ENCODE peak calls at places on chromosomes 4 and X, in five cellular contexts. A is HCT116, X is fibroblast of lung, T is colonic mucosa, H is neural progenitor cell. Q is an unnamed sample.

GRCh38 chr4:186724048-186724860 is 598 bp upstream of the FAT1 start:
- DNase-seq in A (no peak), H (peak), X (peak), T (peak), Q (no peak)

GRCh38 chrX:48156014-48156413 is 25.6 kb downstream of the SPACA5B start:
- DNase-seq in T (no peak), A (no peak), H (no peak), X (no peak), Q (no peak)

GRCh38 chrX:19440713-19441112 is 74.6 kb downstream of the MAP3K15 start:
- DNase-seq in A (no peak), X (peak), H (no peak), T (no peak), Q (peak)

GRCh38 chrX:49257074-49257790 is 7.3 kb downstream of the FOXP3 start:
- DNase-seq in A (no peak), X (no peak), T (no peak), H (no peak), Q (no peak)

GRCh38 chrX:21932277-21932996 is 8.1 kb upstream of the SMS start:
- DNase-seq in X (peak), T (no peak), H (no peak), A (no peak), Q (no peak)

GRCh38 chr4:148854203-148854602 is 412.0 kb upstream of the NR3C2 start:
- DNase-seq in A (no peak), H (no peak), T (no peak), X (no peak), Q (no peak)

GRCh38 chr4:171025776-171026175 is 787.4 kb upstream of the GALNTL6 start:
- DNase-seq in A (no peak), X (no peak), H (no peak), T (no peak), Q (no peak)

GRCh38 chr4:173217727-173218126 is 49.1 kb downstream of the GALNT7 start:
- DNase-seq in H (no peak), A (no peak), T (no peak), X (peak), Q (no peak)

GRCh38 chrX:138708268-138708667 is 3.2 kb downstream of the FGF13 start:
- DNase-seq in H (no peak), X (no peak), T (no peak), A (no peak), Q (no peak)

GRCh38 chrX:12956704-12957541 is 18.0 kb upstream of the TMSB4X start:
- DNase-seq in H (no peak), X (peak), T (peak), A (peak), Q (no peak)

GRCh38 chr4:15906024-15906443 is 32.5 kb downstream of the FGFBP1 start:
- DNase-seq in X (no peak), A (peak), H (peak), T (peak), Q (no peak)

GRCh38 chr4:125168531-125168930 is 146.2 kb upstream of the FAT4 start:
- DNase-seq in T (no peak), X (no peak), H (no peak), A (no peak), Q (no peak)

GRCh38 chr4:87007345-87008181 is 72.8 kb downstream of the AFF1 start:
- DNase-seq in H (peak), T (peak), X (peak), A (no peak), Q (no peak)

GRCh38 chr4:142350886-142351285 is 495.2 kb downstream of the INPP4B start:
- DNase-seq in X (peak), A (no peak), T (peak), H (no peak), Q (no peak)

GRCh38 chr4:72507167-72507566 is 61.9 kb downstream of the ADAMTS3 start:
- DNase-seq in X (no peak), T (no peak), H (no peak), A (no peak), Q (no peak)

GRCh38 chrX:135977611-135978010 is 3.8 kb upstream of the MMGT1 start:
- DNase-seq in H (no peak), X (peak), T (no peak), A (no peak), Q (no peak)

GRCh38 chr4:77052352-77052751 is 23.4 kb downstream of the CCNI start:
- DNase-seq in A (peak), H (peak), X (peak), T (peak), Q (no peak)

GRCh38 chrX:47080915-47081236 is 2.6 kb downstream of the RGN start:
- DNase-seq in X (no peak), H (no peak), A (no peak), T (no peak), Q (no peak)

GRCh38 chr4:95643627-95644026 is 94.9 kb upstream of the UNC5C start:
- DNase-seq in A (no peak), T (no peak), X (no peak), H (no peak), Q (no peak)

GRCh38 chr4:112085156-112086035 is 59.9 kb upstream of the FAM241A start:
- DNase-seq in H (no peak), A (no peak), T (no peak), X (no peak), Q (no peak)

GRCh38 chr4:40856836-40857362 is 107.1 kb downstream of the NSUN7 start:
- DNase-seq in T (peak), A (no peak), X (peak), H (peak), Q (no peak)

GRCh38 chr4:144267084-144267483 is 126.6 kb upstream of the GYPA start:
- DNase-seq in X (no peak), T (no peak), H (no peak), A (no peak), Q (no peak)

GRCh38 chr4:6087669-6088068 is 69.4 kb upstream of the C4orf50 start:
- DNase-seq in X (no peak), H (peak), T (no peak), A (peak), Q (peak)

GRCh38 chr4:150769235-150769634 is 187.3 kb downstream of the MAB21L2 start:
- DNase-seq in A (peak), X (peak), T (no peak), H (no peak), Q (no peak)

GRCh38 chr4:154088741-154089140 is 299.9 kb upstream of the SFRP2 start:
- DNase-seq in X (no peak), T (no peak), A (no peak), H (no peak), Q (no peak)

GRCh38 chrX:119870626-119871131 is 854 bp downstream of the RNF113A start:
- DNase-seq in A (no peak), H (peak), T (peak), X (peak), Q (no peak)

GRCh38 chrX:139015627-139016026 is 304.1 kb upstream of the FGF13 start:
- DNase-seq in X (no peak), T (no peak), A (no peak), H (no peak), Q (no peak)

GRCh38 chrX:130378008-130378669 is 7.3 kb downstream of the GPR119 start:
- DNase-seq in A (no peak), X (no peak), T (no peak), H (no peak), Q (no peak)

GRCh38 chrX:102516314-102516936 is at the start of gene TMSB15A:
- DNase-seq in H (peak), T (peak), X (peak), A (no peak), Q (no peak)

GRCh38 chr4:87659247-87659931 is 9.3 kb downstream of the DMP1 start:
- DNase-seq in H (no peak), X (no peak), T (no peak), A (peak), Q (no peak)

GRCh38 chrX:63835361-63835760 is 50.3 kb upstream of the ARHGEF9 start:
- DNase-seq in X (no peak), T (no peak), H (no peak), A (no peak), Q (no peak)

GRCh38 chr4:69078852-69079251 is 17.4 kb upstream of the UGT2B7 start:
- DNase-seq in A (no peak), T (no peak), X (no peak), H (no peak), Q (no peak)

GRCh38 chrX:88325634-88326033 is 421.4 kb upstream of the CPXCR1 start:
- DNase-seq in X (no peak), T (no peak), H (no peak), A (no peak), Q (no peak)

GRCh38 chrX:105608745-105609144 is 213.6 kb upstream of the NRK start:
- DNase-seq in A (no peak), H (no peak), T (no peak), X (peak), Q (no peak)

GRCh38 chrX:120549483-120550452 is 11.0 kb downstream of the CUL4B start:
- DNase-seq in T (no peak), X (peak), H (no peak), A (peak), Q (no peak)

GRCh38 chr4:108890491-108890890 is 127.6 kb upstream of the ETNPPL start:
- DNase-seq in H (no peak), A (no peak), T (no peak), X (no peak), Q (no peak)

GRCh38 chrX:29545878-29546277 is 669.5 kb upstream of the MAGEB2 start:
- DNase-seq in A (no peak), X (no peak), T (no peak), H (no peak), Q (no peak)

GRCh38 chrX:23782863-23783568 is at the start of gene SAT1:
- DNase-seq in X (peak), A (peak), T (peak), H (peak), Q (no peak)

GRCh38 chrX:23783569-23784486 is 855 bp downstream of the SAT1 start:
- DNase-seq in T (no peak), H (no peak), A (no peak), X (peak), Q (no peak)

GRCh38 chrX:23785564-23785963 is 2.6 kb downstream of the SAT1 start:
- DNase-seq in X (no peak), A (no peak), H (no peak), T (no peak), Q (no peak)

GRCh38 chrX:23786268-23786815 is 3.4 kb downstream of the SAT1 start:
- DNase-seq in T (no peak), X (peak), H (no peak), A (no peak), Q (no peak)

GRCh38 chrX:23784487-23785301 is 1.7 kb downstream of the SAT1 start:
- DNase-seq in X (peak), T (no peak), H (no peak), A (no peak), Q (no peak)
- H3K9ac ChIP-seq in X (no peak), T (peak), H (no peak), A (peak), Q (no peak)

DNA sequence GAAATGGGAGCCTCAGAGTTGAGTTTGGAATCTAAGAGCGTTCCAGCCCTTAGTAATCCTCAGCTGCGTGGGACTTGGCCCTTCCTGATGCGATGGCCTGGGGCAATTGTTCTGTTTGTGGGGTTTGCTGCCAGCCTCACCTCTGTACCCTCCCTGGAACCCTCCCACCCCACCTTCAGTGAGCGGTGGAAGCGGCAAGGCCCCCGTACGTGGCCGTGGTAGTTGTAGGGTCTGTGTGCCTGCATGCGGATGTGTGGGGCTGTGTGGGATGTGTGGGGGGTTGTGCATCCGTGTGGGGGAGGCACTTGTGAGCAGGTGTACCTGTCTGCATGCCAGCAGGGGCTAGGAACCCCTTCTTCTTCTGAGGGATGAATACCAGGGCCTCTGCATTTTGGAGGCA is 65.4 kb upstream of the ADRA2C start:
- DNase-seq in T (no peak), A (no peak), H (no peak), X (no peak), Q (no peak)
- H3K27ac ChIP-seq in T (no peak), A (no peak), H (no peak), X (no peak), Q (no peak)

GRCh38 chr4:288891-289290 is 16.4 kb downstream of the ZNF732 start:
- DNase-seq in X (peak), H (no peak), A (no peak), T (no peak), Q (no peak)
- H3K4me3 ChIP-seq in X (no peak), H (no peak), A (no peak), T (no peak), Q (no peak)

GRCh38 chrX:134174859-134175258 is 62.1 kb upstream of the CCDC160 start:
- DNase-seq in H (peak), X (no peak), T (no peak), A (no peak), Q (no peak)
- H3K9ac ChIP-seq in H (no peak), X (no peak), T (no peak), A (no peak), Q (no peak)

DNA sequence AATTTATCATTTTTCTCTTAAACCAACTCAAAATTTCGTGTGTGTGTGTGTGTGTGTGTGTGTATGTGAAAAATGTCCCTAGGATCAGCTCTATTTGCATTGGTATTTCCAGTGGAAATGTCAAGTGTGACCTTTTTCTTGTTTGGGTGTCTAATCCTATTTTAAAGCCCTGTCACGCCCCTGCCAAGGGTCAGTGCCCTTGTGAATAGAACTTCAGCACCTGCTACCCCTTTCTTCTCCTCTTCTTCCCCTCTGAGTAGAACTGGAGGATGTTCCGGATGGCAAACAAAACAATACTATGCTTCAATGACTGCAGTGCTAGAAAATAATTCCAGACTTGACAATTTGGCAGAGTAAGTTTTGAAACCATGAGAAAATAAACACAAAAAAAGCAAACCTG is 67.3 kb downstream of the SPRY1 start:
- DNase-seq in X (no peak), A (no peak), H (peak), T (no peak), Q (no peak)
- H3K27ac ChIP-seq in X (no peak), A (no peak), H (no peak), T (no peak), Q (no peak)

GRCh38 chr4:80197132-80197573 is at the start of gene PRDM8:
- DNase-seq in T (no peak), H (peak), A (no peak), X (no peak), Q (no peak)
- H3K4me3 ChIP-seq in T (peak), H (peak), A (no peak), X (peak), Q (peak)

DNA sequence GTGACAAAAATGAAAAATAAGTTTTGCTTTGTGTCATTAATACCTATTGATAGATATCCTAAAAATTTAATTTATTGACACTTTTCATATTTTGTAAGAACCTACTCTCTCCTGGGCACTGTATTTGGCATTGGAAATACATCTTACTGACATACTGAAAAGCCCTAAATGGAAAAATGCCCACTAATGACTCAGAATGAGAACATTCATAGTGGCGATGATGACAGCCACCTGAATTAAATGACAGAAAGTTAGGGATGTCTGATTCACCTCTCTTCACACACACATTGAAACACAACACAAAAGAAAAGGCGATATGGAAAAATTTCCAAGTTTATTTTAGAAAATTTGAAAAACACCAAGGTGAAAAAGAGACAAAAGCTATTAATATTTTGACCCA is 992.3 kb downstream of the STPG2 start:
- DNase-seq in X (no peak), A (no peak), T (no peak), H (no peak), Q (no peak)
- H3K9ac ChIP-seq in X (no peak), A (no peak), T (no peak), H (no peak), Q (no peak)